ENCODE peak calls at places on chromosomes 12 and 14, in five cellular contexts. C, L, D, K and J are unnamed samples.

GRCh38 chr12:4809013-4809448 is 88.8 kb downstream of the GALNT8 start:
- DNase-seq in K (no peak), L (no peak), D (no peak), C (no peak), J (no peak)

GRCh38 chr14:22598896-22599244 is 770 bp downstream of the ABHD4 start:
- DNase-seq in C (no peak), K (peak), D (peak), L (peak), J (peak)

GRCh38 chr12:53221203-53222076 is 10.6 kb downstream of the RARG start:
- DNase-seq in L (peak), D (no peak), K (peak), C (no peak), J (peak)

GRCh38 chr14:32408018-32408417 is 78.9 kb downstream of the AKAP6 start:
- DNase-seq in C (no peak), K (no peak), L (no peak), D (no peak), J (peak)

GRCh38 chr14:101198398-101199027 is 295.0 kb upstream of the RTL1 start:
- DNase-seq in K (peak), C (no peak), D (no peak), L (no peak), J (no peak)

GRCh38 chr14:91373591-91374245 is 43.9 kb downstream of the CCDC88C start:
- DNase-seq in K (no peak), L (no peak), D (no peak), C (no peak), J (no peak)

GRCh38 chr14:68182492-68182891 is 362.9 kb downstream of the RAD51B start:
- DNase-seq in C (no peak), D (no peak), K (no peak), L (no peak), J (no peak)

GRCh38 chr14:65302571-65303184 is 109.9 kb upstream of the FUT8 start:
- DNase-seq in C (no peak), L (no peak), K (peak), D (no peak), J (no peak)

GRCh38 chr14:99529899-99530298 is 48.7 kb downstream of the CCNK start:
- DNase-seq in L (no peak), C (no peak), K (no peak), D (no peak), J (no peak)

GRCh38 chr14:64758711-64759554 is 54.7 kb downstream of the PLEKHG3 start:
- DNase-seq in L (peak), K (peak), C (peak), D (no peak), J (peak)

GRCh38 chr12:92044435-92044834 is 101.2 kb downstream of the BTG1 start:
- DNase-seq in K (no peak), D (no peak), C (no peak), L (peak), J (no peak)

GRCh38 chr12:95100264-95101190 is 27.1 kb upstream of the NR2C1 start:
- DNase-seq in C (no peak), D (no peak), L (no peak), K (no peak), J (no peak)

GRCh38 chr14:91919814-91920213 is 27.7 kb downstream of the FBLN5 start:
- DNase-seq in C (peak), K (no peak), L (peak), D (no peak), J (no peak)

GRCh38 chr12:99767809-99768208 is 120.3 kb downstream of the GARIN6 start:
- DNase-seq in C (peak), K (no peak), D (no peak), L (peak), J (no peak)

GRCh38 chr14:97138801-97139200 is 341.6 kb downstream of the VRK1 start:
- DNase-seq in C (no peak), K (no peak), D (no peak), L (no peak), J (no peak)